ENCODE peak calls at places on chromosomes 11 and 22, in eight cellular contexts. T, G, E, J, L, V, F and M are unnamed samples.

GRCh38 chr22:46738642-46738960 is 549 bp upstream of the CERK start:
- DNase-seq in L (no peak), G (no peak), F (no peak), T (no peak), J (no peak), E (no peak), V (no peak), M (no peak)

GRCh38 chr22:50306753-50307749 is at the start of gene PLXNB2:
- DNase-seq in F (no peak), V (peak; percentile 88), J (peak; percentile 67), L (no peak), E (peak; percentile 77), G (peak; percentile 88), T (no peak), M (no peak)

GRCh38 chr11:10400856-10401255 is 54.2 kb upstream of the AMPD3 start:
- DNase-seq in F (no peak), E (no peak), G (no peak), V (no peak), L (no peak), J (no peak), T (no peak), M (no peak)

GRCh38 chr11:61061081-61061826 is 41.0 kb upstream of the CD5 start:
- DNase-seq in J (no peak), G (no peak), L (no peak), T (peak; percentile 77), E (peak; percentile 64), F (peak; percentile 45), V (no peak), M (peak; percentile 95)

GRCh38 chr22:49613108-49613507 is 214.6 kb downstream of the BRD1 start:
- DNase-seq in F (no peak), G (no peak), L (peak; percentile 18), V (no peak), E (no peak), J (no peak), T (no peak), M (peak; percentile 35)

GRCh38 chr11:103637250-103637649 is 399.2 kb upstream of the DDI1 start:
- DNase-seq in V (no peak), L (no peak), G (no peak), E (peak; percentile 76), F (no peak), J (no peak), T (no peak), M (no peak)

GRCh38 chr22:44360686-44361381 is 48.1 kb upstream of the SHISAL1 start:
- DNase-seq in T (peak; percentile 73), J (no peak), V (no peak), G (peak; percentile 56), F (no peak), E (peak; percentile 40), L (peak; percentile 64), M (no peak)

GRCh38 chr11:120714448-120714847 is 202.9 kb downstream of the GRIK4 start:
- DNase-seq in V (no peak), F (no peak), T (no peak), L (no peak), E (no peak), G (no peak), J (no peak), M (no peak)

GRCh38 chr11:10147195-10147594 is 146.8 kb downstream of the SBF2 start:
- DNase-seq in F (no peak), G (no peak), L (no peak), T (no peak), V (no peak), J (no peak), E (no peak), M (no peak)

GRCh38 chr11:94539420-94539819 is 4.3 kb upstream of the FUT4 start:
- DNase-seq in V (no peak), F (no peak), G (no peak), J (no peak), T (no peak), E (no peak), L (no peak), M (no peak)

GRCh38 chr22:16387088-16387487 is 205.5 kb downstream of the CCT8L2 start:
- DNase-seq in F (no peak), V (no peak), T (no peak), G (no peak), J (no peak), E (no peak), L (no peak), M (no peak)

GRCh38 chr11:1650918-1651262 is 21.3 kb downstream of the KRTAP5-5 start:
- DNase-seq in L (peak; percentile 35), E (no peak), F (no peak), T (no peak), G (no peak), J (no peak), V (no peak), M (no peak)

GRCh38 chr11:73961321-73961720 is 10.5 kb downstream of the DNAJB13 start:
- DNase-seq in E (peak; percentile 27), T (no peak), G (no peak), F (no peak), J (no peak), V (no peak), L (no peak), M (no peak)

GRCh38 chr11:18836415-18836814 is 44.8 kb upstream of the PTPN5 start:
- DNase-seq in F (no peak), T (no peak), V (peak; percentile 77), J (no peak), L (no peak), G (no peak), E (peak; percentile 9), M (no peak)

GRCh38 chr11:9678576-9678975 is 14.7 kb downstream of the SWAP70 start:
- DNase-seq in L (no peak), J (no peak), V (no peak), T (no peak), G (no peak), E (no peak), F (no peak), M (no peak)

GRCh38 chr11:26847977-26848376 is 126.1 kb upstream of the SLC5A12 start:
- DNase-seq in L (no peak), F (no peak), V (no peak), G (no peak), E (no peak), J (no peak), T (no peak), M (no peak)

GRCh38 chr11:58927393-58928081 is 11.8 kb upstream of the GLYATL1 start:
- DNase-seq in E (no peak), J (peak; percentile 79), G (no peak), F (no peak), L (no peak), V (peak; percentile 92), T (no peak), M (no peak)

GRCh38 chr11:33624082-33624481 is 76.5 kb downstream of the C11orf91 start:
- DNase-seq in G (peak; percentile 30), T (no peak), F (no peak), E (no peak), L (no peak), J (no peak), V (peak; percentile 68), M (no peak)

GRCh38 chr11:92224394-92225205 is at the start of gene FAT3:
- DNase-seq in J (peak; percentile 62), E (peak; percentile 37), L (no peak), F (no peak), G (no peak), V (peak; percentile 80), T (peak; percentile 30), M (no peak)

GRCh38 chr11:22633354-22633902 is 7.8 kb upstream of the FANCF start:
- DNase-seq in F (no peak), E (no peak), G (no peak), L (no peak), J (no peak), V (no peak), T (no peak), M (no peak)
- TF ChIP-seq CTCF in F (no peak), E (no peak), G (no peak), L (no peak), J (peak; percentile 43), V (no peak), T (no peak), M (no peak)

GRCh38 chr11:17668166-17668565 is 51.2 kb upstream of the MYOD1 start:
- DNase-seq in L (no peak), G (no peak), F (no peak), E (no peak), T (no peak), J (no peak), V (no peak), M (no peak)

GRCh38 chr11:17673951-17674350 is 45.4 kb upstream of the MYOD1 start:
- DNase-seq in L (no peak), V (no peak), J (no peak), T (peak; percentile 18), E (peak; percentile 7), G (no peak), F (no peak), M (no peak)

DNA sequence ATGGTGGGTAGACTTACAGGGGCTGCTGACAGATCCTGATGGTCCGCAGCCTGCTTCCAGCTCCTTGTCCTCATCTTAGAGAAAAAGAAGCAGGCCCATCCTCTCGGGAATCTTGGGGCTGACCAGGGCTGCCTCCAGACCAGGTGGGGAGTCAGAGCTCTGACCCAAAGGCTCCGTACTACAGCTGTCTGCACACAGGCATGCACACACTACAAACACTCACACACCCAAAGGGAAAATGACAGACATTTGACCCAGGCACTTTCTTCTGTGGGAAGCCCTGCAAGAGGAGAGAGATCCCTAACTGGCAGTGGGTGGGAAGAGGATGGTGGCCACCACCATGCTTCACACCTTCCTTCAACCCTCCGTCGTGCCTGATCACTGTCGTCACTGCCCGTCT is 46.9 kb upstream of the MYOD1 start:
- DNase-seq in G (no peak), E (no peak), F (no peak), L (no peak), J (no peak), V (no peak), T (no peak), M (no peak)
- TF ChIP-seq CTCF in G (no peak), E (no peak), F (no peak), L (no peak), J (no peak), V (no peak), T (no peak), M (no peak)

GRCh38 chr22:20174785-20175596 is 24.1 kb upstream of the CCDC188 start:
- DNase-seq in F (no peak), L (no peak), V (peak; percentile 38), T (peak; percentile 10), J (peak; percentile 45), G (no peak), E (peak; percentile 31), M (no peak)

GRCh38 chr22:20173720-20174119 is 22.9 kb upstream of the CCDC188 start:
- DNase-seq in L (no peak), F (no peak), J (no peak), T (no peak), V (no peak), E (no peak), G (no peak), M (no peak)

GRCh38 chr22:20176421-20177060 is 25.7 kb upstream of the CCDC188 start:
- DNase-seq in V (no peak), J (no peak), G (no peak), F (no peak), L (no peak), T (no peak), E (no peak), M (no peak)

GRCh38 chr22:20177217-20177911 is 26.5 kb upstream of the CCDC188 start:
- DNase-seq in V (no peak), L (no peak), E (no peak), J (no peak), F (no peak), T (no peak), G (no peak), M (no peak)

GRCh38 chr22:20175597-20175900 is 24.7 kb upstream of the CCDC188 start:
- DNase-seq in L (no peak), E (no peak), F (no peak), T (no peak), G (no peak), V (no peak), J (no peak), M (no peak)
- TF ChIP-seq CTCF in L (no peak), E (no peak), F (no peak), T (no peak), G (no peak), V (no peak), J (no peak), M (no peak)

GRCh38 chr11:66157182-66157864 is 87.3 kb downstream of the PACS1 start:
- DNase-seq in E (peak; percentile 31), G (no peak), F (no peak), J (no peak), T (no peak), V (no peak), L (no peak), M (no peak)
- TF ChIP-seq CTCF in E (no peak), G (no peak), F (no peak), J (no peak), T (no peak), V (no peak), L (no peak), M (no peak)